ENCODE peak calls at places on chromosomes 11 and 22, in six cellular contexts. H, C, V, R, U and G are unnamed samples.

GRCh38 chr11:87820026-87820425 is 355.2 kb downstream of the RAB38 start:
- DNase-seq in V (no peak), C (no peak), U (no peak), H (no peak), R (no peak), G (no peak)

GRCh38 chr11:118142809-118143208 is 9.8 kb downstream of the SCN4B start:
- DNase-seq in U (no peak), C (no peak), V (no peak), H (no peak), R (no peak), G (no peak)

GRCh38 chr11:723120-723883 is 17.3 kb downstream of the EPS8L2 start:
- DNase-seq in U (no peak), H (no peak), V (peak), R (peak), C (no peak), G (no peak)

GRCh38 chr11:44943118-44943517 is 7.6 kb downstream of the TP53I11 start:
- DNase-seq in C (no peak), H (no peak), V (no peak), U (no peak), R (no peak), G (no peak)

GRCh38 chr22:42919199-42919598 is 62.1 kb upstream of the ARFGAP3 start:
- DNase-seq in C (peak), R (peak), H (no peak), U (no peak), V (peak), G (no peak)

GRCh38 chr22:22935546-22936157 is 48.0 kb downstream of the IGLL5 start:
- DNase-seq in R (peak), H (peak), U (no peak), C (no peak), V (no peak), G (no peak)

GRCh38 chr11:1221848-1222311 is 986 bp upstream of the MUC5B start:
- DNase-seq in C (no peak), U (peak), V (no peak), H (no peak), R (no peak), G (no peak)

GRCh38 chr11:44036811-44037657 is 10.7 kb upstream of the ACCSL start:
- DNase-seq in H (peak), R (peak), C (peak), V (peak), U (peak), G (peak)

GRCh38 chr11:65558002-65558784 is at the start of gene LTBP3:
- DNase-seq in V (peak), H (no peak), U (peak), R (peak), C (no peak), G (no peak)

GRCh38 chr11:6022954-6023353 is 7.6 kb downstream of the OR56A1 start:
- DNase-seq in V (peak), H (peak), C (peak), U (no peak), R (peak), G (peak)

GRCh38 chr11:87600938-87601337 is 563.2 kb downstream of the TMEM135 start:
- DNase-seq in H (no peak), V (no peak), R (no peak), C (no peak), U (no peak), G (no peak)

GRCh38 chr11:35545604-35546003 is 20.2 kb upstream of the PAMR1 start:
- DNase-seq in H (no peak), V (no peak), R (no peak), C (no peak), U (no peak), G (no peak)

GRCh38 chr11:35539256-35539655 is 13.8 kb upstream of the PAMR1 start:
- DNase-seq in C (no peak), R (no peak), U (no peak), H (no peak), V (no peak), G (no peak)

GRCh38 chr11:35539781-35540281 is 14.4 kb upstream of the PAMR1 start:
- DNase-seq in V (no peak), R (no peak), H (no peak), C (no peak), U (no peak), G (no peak)

GRCh38 chr11:35540526-35540925 is 15.1 kb upstream of the PAMR1 start:
- DNase-seq in C (no peak), V (no peak), H (no peak), R (no peak), U (no peak), G (no peak)

GRCh38 chr11:35541621-35542375 is 16.4 kb upstream of the PAMR1 start:
- DNase-seq in U (no peak), H (no peak), C (no peak), R (no peak), V (no peak), G (no peak)
- TF ChIP-seq ZNF274 in U (no peak), H (no peak), C (no peak), R (no peak), V (no peak), G (no peak)

GRCh38 chr11:31786996-31787685 is 24.0 kb downstream of the PAX6 start:
- DNase-seq in U (no peak), C (no peak), H (no peak), R (no peak), V (no peak), G (no peak)
- TF ChIP-seq ZNF274 in U (no peak), C (no peak), H (no peak), R (no peak), V (no peak), G (no peak)

DNA sequence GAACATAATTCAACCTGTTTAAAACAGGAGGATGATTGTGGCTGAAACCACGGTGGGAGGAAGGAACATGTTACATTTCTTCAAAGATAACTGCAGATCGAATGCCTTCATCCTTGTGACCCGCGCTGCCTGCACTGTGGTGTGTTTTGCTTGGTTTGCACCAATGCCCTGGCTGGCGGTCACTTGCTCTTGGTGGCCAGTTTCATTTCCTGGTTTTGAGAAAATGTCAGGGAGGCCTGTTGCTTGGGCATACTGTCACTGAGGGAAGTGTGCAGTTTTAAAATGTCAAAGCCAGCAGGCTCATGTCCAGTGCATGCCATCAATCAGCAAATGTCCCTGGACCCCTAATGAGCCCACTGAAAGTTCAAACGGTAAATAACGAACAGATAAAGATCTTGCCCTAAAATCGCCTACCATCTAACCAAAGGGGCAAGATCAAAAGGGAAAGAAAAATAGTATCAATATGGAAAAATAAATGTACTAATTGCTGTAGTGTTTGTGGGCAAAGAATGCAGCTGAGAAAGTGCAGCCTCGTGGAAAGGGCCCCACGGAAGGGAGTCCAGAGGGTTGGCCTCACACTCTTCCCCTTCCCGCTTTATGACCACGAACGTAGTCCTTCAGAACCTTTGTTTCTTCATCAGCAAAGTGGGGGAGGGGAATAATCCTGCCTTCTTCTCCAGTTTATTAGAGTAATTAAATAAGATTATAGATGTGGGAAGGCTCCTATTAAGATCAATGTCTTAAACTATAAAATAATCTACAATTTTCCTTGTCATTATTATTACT is 40.8 kb downstream of the FLI1 start:
- DNase-seq in C (no peak), V (no peak), U (no peak), H (no peak), R (no peak), G (no peak)
- TF ChIP-seq ZNF274 in C (no peak), V (no peak), U (no peak), H (no peak), R (no peak), G (no peak)

DNA sequence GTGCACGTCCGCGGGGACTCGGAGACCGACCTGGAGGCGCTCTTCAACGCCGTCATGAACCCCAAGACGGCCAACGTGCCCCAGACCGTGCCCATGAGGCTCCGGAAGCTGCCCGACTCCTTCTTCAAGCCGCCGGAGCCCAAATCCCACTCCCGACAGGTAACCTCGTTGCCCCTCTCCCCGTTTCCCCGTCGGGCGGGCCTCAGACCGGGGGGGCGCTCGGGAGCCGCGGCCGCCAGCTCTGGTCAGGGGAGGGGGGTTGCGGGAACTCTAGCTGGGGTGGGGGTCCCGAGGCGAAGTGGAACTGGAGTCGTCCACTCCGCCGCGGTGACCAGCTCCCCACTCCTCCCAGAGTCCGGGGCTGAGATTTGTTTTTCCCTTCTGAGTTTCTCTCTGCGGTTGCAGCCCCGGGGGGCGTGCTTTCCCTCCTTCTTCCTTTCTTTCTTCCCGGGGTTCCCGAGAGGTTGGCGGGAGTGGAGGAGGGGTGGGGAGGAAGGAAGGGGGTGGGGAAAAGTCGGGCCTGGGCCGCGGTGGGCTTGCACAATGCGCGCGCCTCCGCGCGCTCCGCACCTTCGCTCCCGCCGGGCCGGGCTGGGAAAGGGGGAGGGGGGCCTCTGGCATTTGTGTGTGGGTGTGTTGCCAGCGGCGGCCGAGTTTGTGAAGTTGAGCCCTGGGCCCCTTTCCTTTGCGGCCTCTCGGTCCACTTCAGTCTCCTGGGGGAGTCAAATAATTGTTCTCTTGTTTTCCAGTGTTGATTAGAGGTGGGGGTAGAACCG is 952 bp downstream of the YAP1 start:
- DNase-seq in H (no peak), V (peak), U (peak), R (no peak), C (no peak), G (peak)
- TF ChIP-seq ZNF274 in H (no peak), V (no peak), U (no peak), R (no peak), C (no peak), G (no peak)

GRCh38 chr11:19905280-19905853 is 192.7 kb downstream of the NAV2 start:
- DNase-seq in C (peak), R (peak), V (peak), H (no peak), U (no peak), G (no peak)
- TF ChIP-seq ZNF274 in C (no peak), R (no peak), V (no peak), H (no peak), U (no peak), G (no peak)

GRCh38 chr11:128451651-128452470 is 135.5 kb downstream of the ETS1 start:
- DNase-seq in V (peak), C (no peak), U (no peak), H (no peak), R (no peak), G (no peak)
- TF ChIP-seq ZNF274 in V (no peak), C (no peak), U (no peak), H (no peak), R (no peak), G (no peak)